ENCODE peak calls at places on chromosomes 2 and 18, in six cellular contexts. K is posterior vena cava; P is nephron progenitor cell; G is midbrain; A is cardiac fibroblast; Q is activated T-helper 9 cell treated with anti-CD3 and anti-CD28 coated beads, Interleukin-2, amount 50 U/mL, for 16 hours. V is an unnamed sample.

GRCh38 chr2:162768646-162769045 is 69.9 kb downstream of the KCNH7 start:
- DNase-seq in A (no peak), G (peak; percentile 9), K (no peak), Q (no peak), P (no peak), V (peak; percentile 6)

GRCh38 chr18:8505036-8505435 is 104.2 kb upstream of the RAB12 start:
- DNase-seq in A (no peak), G (no peak), Q (no peak), K (no peak), P (no peak), V (no peak)

GRCh38 chr18:33606621-33607020 is 28.6 kb downstream of the ASXL3 start:
- DNase-seq in G (no peak), K (no peak), P (no peak), A (no peak), Q (no peak), V (no peak)

GRCh38 chr2:167052825-167053224 is 164.5 kb downstream of the XIRP2 start:
- DNase-seq in P (no peak), K (no peak), Q (no peak), A (peak; percentile 13), G (no peak), V (no peak)

GRCh38 chr2:46981662-46982351 is 66.2 kb upstream of the MCFD2 start:
- DNase-seq in K (no peak), G (no peak), P (no peak), Q (no peak), A (no peak), V (no peak)

GRCh38 chr2:45542013-45542412 is 69.1 kb downstream of the SRBD1 start:
- DNase-seq in A (no peak), G (no peak), K (no peak), Q (no peak), P (no peak), V (no peak)

GRCh38 chr2:61184263-61184662 is 22.3 kb downstream of the C2orf74 start:
- DNase-seq in P (no peak), Q (no peak), A (no peak), K (no peak), G (no peak), V (no peak)

GRCh38 chr2:187693923-187694322 is 139.7 kb upstream of the TFPI start:
- DNase-seq in Q (no peak), P (no peak), G (no peak), K (no peak), A (no peak), V (no peak)

GRCh38 chr18:52572036-52572750 is 232.2 kb downstream of the DCC start:
- DNase-seq in G (no peak), P (no peak), Q (no peak), A (no peak), K (no peak), V (no peak)

GRCh38 chr2:9207641-9208301 is 1.2 kb downstream of the ASAP2 start:
- DNase-seq in K (peak; percentile 60), G (no peak), Q (no peak), P (no peak), A (no peak), V (no peak)

GRCh38 chr2:96802281-96802595 is 13.8 kb upstream of the CNNM3 start:
- DNase-seq in A (no peak), Q (peak; percentile 48), P (no peak), K (no peak), G (no peak), V (no peak)